ENCODE peak calls at places on chromosomes 4 and X, in six cellular contexts. R, Y, Z, B, S and V are unnamed samples.

GRCh38 chrX:46582964-46583363 is 9.4 kb downstream of the CHST7 start:
- DNase-seq in R (no peak), Y (no peak), Z (no peak), B (no peak), S (no peak), V (no peak)

GRCh38 chr4:189083769-189084168 is 856.9 kb upstream of the FRG1 start:
- DNase-seq in R (no peak), Y (no peak), Z (no peak), B (no peak), S (no peak), V (no peak)

GRCh38 chr4:15996773-15997172 is 33.8 kb upstream of the FGFBP2 start:
- DNase-seq in R (no peak), Y (no peak), Z (no peak), B (no peak), S (no peak), V (no peak)

GRCh38 chr4:134465417-134465816 is 263.8 kb upstream of the PABPC4L start:
- DNase-seq in R (no peak), Y (no peak), Z (no peak), B (peak), S (no peak), V (no peak)

GRCh38 chrX:77953708-77954107 is 15.7 kb downstream of the PGAM4 start:
- DNase-seq in R (no peak), Y (no peak), Z (no peak), B (no peak), S (no peak), V (no peak)

GRCh38 chr4:80999943-81000342 is 30.6 kb upstream of the BMP3 start:
- DNase-seq in R (no peak), Y (no peak), Z (no peak), B (no peak), S (no peak), V (no peak)

GRCh38 chrX:40174594-40175415 is 77.0 kb upstream of the BCOR start:
- DNase-seq in R (no peak), Y (no peak), Z (peak), B (no peak), S (peak), V (no peak)

GRCh38 chr4:48017108-48017527 is 546 bp downstream of the NIPAL1 start:
- DNase-seq in R (no peak), Y (no peak), Z (no peak), B (no peak), S (no peak), V (peak)

GRCh38 chr4:159206427-159206871 is 103.6 kb downstream of the RAPGEF2 start:
- DNase-seq in R (no peak), Y (no peak), Z (no peak), B (no peak), S (no peak), V (no peak)

GRCh38 chrX:149074429-149074828 is 430.7 kb downstream of the IDS start:
- DNase-seq in R (no peak), Y (no peak), Z (peak), B (no peak), S (no peak), V (no peak)

GRCh38 chr4:73676881-73677323 is 56.7 kb upstream of the RASSF6 start:
- DNase-seq in R (no peak), Y (no peak), Z (no peak), B (no peak), S (peak), V (no peak)

GRCh38 chr4:31701256-31701655 is 981.1 kb downstream of the PCDH7 start:
- DNase-seq in R (no peak), Y (no peak), Z (no peak), B (no peak), S (no peak), V (no peak)

GRCh38 chrX:63835361-63835760 is 50.3 kb upstream of the ARHGEF9 start:
- DNase-seq in R (no peak), Y (no peak), Z (no peak), B (no peak), S (no peak), V (no peak)

GRCh38 chr4:55447108-55447708 is 51.5 kb downstream of the TMEM165 start:
- DNase-seq in R (no peak), Y (no peak), Z (no peak), B (no peak), S (no peak), V (no peak)

GRCh38 chrX:11557120-11557519 is 108.6 kb downstream of the ARHGAP6 start:
- DNase-seq in R (no peak), Y (no peak), Z (no peak), B (no peak), S (no peak), V (no peak)

GRCh38 chr4:28916585-28916984 is 1803.6 kb upstream of the PCDH7 start:
- DNase-seq in R (no peak), Y (no peak), Z (no peak), B (no peak), S (no peak), V (no peak)

GRCh38 chrX:45424341-45424740 is 223.7 kb upstream of the DIPK2B start:
- DNase-seq in R (no peak), Y (no peak), Z (no peak), B (no peak), S (no peak), V (no peak)

GRCh38 chr4:791866-792630 is 33.9 kb downstream of the CPLX1 start:
- DNase-seq in R (no peak), Y (peak), Z (no peak), B (no peak), S (no peak), V (no peak)

GRCh38 chr4:973431-974397 is at the start of gene DGKQ:
- DNase-seq in R (peak), Y (peak), Z (peak), B (peak), S (peak), V (peak)

GRCh38 chr4:88101165-88101564 is 57.3 kb downstream of the ABCG2 start:
- DNase-seq in R (no peak), Y (no peak), Z (no peak), B (no peak), S (no peak), V (no peak)

GRCh38 chr4:172734555-172734954 is 434.1 kb upstream of the GALNT7 start:
- DNase-seq in R (no peak), Y (no peak), Z (no peak), B (no peak), S (no peak), V (no peak)

GRCh38 chr4:53618321-53618720 is 27.0 kb upstream of the LNX1 start:
- DNase-seq in R (no peak), Y (no peak), Z (no peak), B (no peak), S (no peak), V (no peak)

GRCh38 chr4:167023359-167023925 is 210.9 kb downstream of the SPOCK3 start:
- DNase-seq in R (no peak), Y (no peak), Z (no peak), B (no peak), S (no peak), V (no peak)

GRCh38 chrX:22141061-22141460 is 108.9 kb downstream of the PHEX start:
- DNase-seq in R (no peak), Y (no peak), Z (no peak), B (no peak), S (no peak), V (no peak)

GRCh38 chr4:187006189-187006618 is 282.5 kb upstream of the FAT1 start:
- DNase-seq in R (no peak), Y (no peak), Z (no peak), B (no peak), S (no peak), V (no peak)

GRCh38 chrX:40418413-40419195 is 162.2 kb upstream of the ATP6AP2 start:
- DNase-seq in R (no peak), Y (no peak), Z (peak), B (no peak), S (no peak), V (no peak)

GRCh38 chr4:151561551-151562256 is 152.7 kb downstream of the FHIP1A start:
- DNase-seq in R (no peak), Y (no peak), Z (no peak), B (no peak), S (no peak), V (no peak)

GRCh38 chrX:155767101-155767878 is 113.9 kb upstream of the VAMP7 start:
- DNase-seq in R (no peak), Y (no peak), Z (no peak), B (peak), S (no peak), V (peak)

GRCh38 chr4:114535725-114536124 is 62.9 kb upstream of the UGT8 start:
- DNase-seq in R (no peak), Y (no peak), Z (no peak), B (no peak), S (no peak), V (no peak)

GRCh38 chr4:8765084-8765483 is 106.6 kb downstream of the HMX1 start:
- DNase-seq in R (no peak), Y (no peak), Z (no peak), B (no peak), S (no peak), V (no peak)

GRCh38 chr4:15779336-15779735 is 1.2 kb downstream of the CD38 start:
- DNase-seq in R (no peak), Y (no peak), Z (no peak), B (peak), S (no peak), V (no peak)

GRCh38 chrX:10017866-10018265 is 50.7 kb downstream of the CLDN34 start:
- DNase-seq in R (no peak), Y (no peak), Z (no peak), B (no peak), S (no peak), V (no peak)

GRCh38 chr4:100369871-100370270 is 148.0 kb downstream of the EMCN start:
- DNase-seq in R (no peak), Y (no peak), Z (no peak), B (no peak), S (no peak), V (no peak)

GRCh38 chr4:78100060-78100459 is 42.9 kb downstream of the FRAS1 start:
- DNase-seq in R (no peak), Y (no peak), Z (no peak), B (no peak), S (no peak), V (no peak)

GRCh38 chrX:100424012-100424411 is 13.9 kb upstream of the PCDH19 start:
- DNase-seq in R (no peak), Y (no peak), Z (no peak), B (no peak), S (no peak), V (no peak)

GRCh38 chr4:56086073-56086521 is 137.4 kb downstream of the CEP135 start:
- DNase-seq in R (no peak), Y (no peak), Z (no peak), B (no peak), S (peak), V (no peak)